ENCODE peak calls at places on chromosome 18, in six cellular contexts. A is PC-3, D is neural progenitor cell, B is PC-9, T is mesenchymal stem cell, U is fibroblast of lung. X is an unnamed sample.

GRCh38 chr18:54787616-54788015 is 40.7 kb upstream of the RAB27B start:
- DNase-seq in A (no peak), D (no peak), B (no peak), T (peak), U (peak), X (no peak)

GRCh38 chr18:55425698-55426097 is 162.3 kb downstream of the TCF4 start:
- DNase-seq in A (no peak), D (no peak), B (no peak), T (no peak), U (no peak), X (no peak)

GRCh38 chr18:36539674-36540073 is 242.2 kb downstream of the FHOD3 start:
- DNase-seq in A (no peak), D (no peak), B (no peak), T (no peak), U (no peak), X (no peak)

GRCh38 chr18:77560334-77560970 is 310.8 kb downstream of the GALR1 start:
- DNase-seq in A (peak), D (no peak), B (no peak), T (no peak), U (no peak), X (no peak)

GRCh38 chr18:8235916-8236315 is 373.3 kb upstream of the RAB12 start:
- DNase-seq in A (no peak), D (no peak), B (no peak), T (no peak), U (no peak), X (no peak)

GRCh38 chr18:54717673-54718435 is 110.4 kb upstream of the RAB27B start:
- DNase-seq in A (no peak), D (peak), B (no peak), T (peak), U (no peak), X (peak)

GRCh38 chr18:62925031-62925688 is 209.8 kb downstream of the PHLPP1 start:
- DNase-seq in A (peak), D (no peak), B (no peak), T (no peak), U (peak), X (no peak)

GRCh38 chr18:34709104-34709503 is 994 bp upstream of the DTNA start:
- DNase-seq in A (peak), D (no peak), B (no peak), T (peak), U (peak), X (no peak)

GRCh38 chr18:65748321-65748720 is 2.5 kb upstream of the CDH7 start:
- DNase-seq in A (peak), D (no peak), B (no peak), T (no peak), U (no peak), X (no peak)

GRCh38 chr18:79393181-79393598 is 2.5 kb upstream of the NFATC1 start:
- DNase-seq in A (no peak), D (no peak), B (no peak), T (peak), U (peak), X (no peak)

GRCh38 chr18:45324489-45325111 is 290.7 kb upstream of the SLC14A2 start:
- DNase-seq in A (peak), D (peak), B (no peak), T (peak), U (peak), X (peak)

GRCh38 chr18:63477972-63478371 is 1.2 kb downstream of the SERPINB5 start:
- DNase-seq in A (peak), D (no peak), B (no peak), T (peak), U (peak), X (no peak)

GRCh38 chr18:56748698-56749268 is 97.6 kb downstream of the WDR7 start:
- DNase-seq in A (peak), D (peak), B (no peak), T (peak), U (peak), X (no peak)

GRCh38 chr18:10930078-10930477 is 219.3 kb downstream of the PIEZO2 start:
- DNase-seq in A (no peak), D (no peak), B (no peak), T (no peak), U (no peak), X (no peak)

GRCh38 chr18:36142751-36143150 is 13.1 kb downstream of the ELP2 start:
- DNase-seq in A (no peak), D (no peak), B (no peak), T (no peak), U (no peak), X (no peak)

GRCh38 chr18:75213610-75214009 is 3.0 kb downstream of the TSHZ1 start:
- DNase-seq in A (peak), D (no peak), B (no peak), T (no peak), U (peak), X (no peak)

GRCh38 chr18:36595046-36595817 is 233.6 kb downstream of the TPGS2 start:
- DNase-seq in A (no peak), D (no peak), B (no peak), T (no peak), U (no peak), X (no peak)

GRCh38 chr18:7945882-7946281 is 378.8 kb downstream of the PTPRM start:
- DNase-seq in A (peak), D (no peak), B (peak), T (peak), U (peak), X (no peak)

GRCh38 chr18:45337477-45337876 is 277.8 kb upstream of the SLC14A2 start:
- DNase-seq in A (no peak), D (no peak), B (no peak), T (no peak), U (no peak), X (no peak)

GRCh38 chr18:58784601-58785137 is 80.0 kb upstream of the ZNF532 start:
- DNase-seq in A (peak), D (peak), B (no peak), T (peak), U (no peak), X (peak)

GRCh38 chr18:60232541-60232940 is 140.0 kb downstream of the MC4R start:
- DNase-seq in A (peak), D (no peak), B (no peak), T (peak), U (peak), X (no peak)

GRCh38 chr18:42442661-42443060 is 487.6 kb downstream of the PIK3C3 start:
- DNase-seq in A (no peak), D (no peak), B (no peak), T (no peak), U (no peak), X (no peak)

GRCh38 chr18:61892683-61893303 is at the start of gene RNF152:
- DNase-seq in A (no peak), D (peak), B (no peak), T (peak), U (peak), X (peak)

GRCh38 chr18:63016270-63016669 is 300.9 kb downstream of the PHLPP1 start:
- DNase-seq in A (peak), D (peak), B (peak), T (peak), U (peak), X (peak)

GRCh38 chr18:42048150-42048549 is 93.1 kb downstream of the PIK3C3 start:
- DNase-seq in A (peak), D (no peak), B (peak), T (peak), U (peak), X (no peak)

GRCh38 chr18:45998244-45998643 is 31.1 kb upstream of the EPG5 start:
- DNase-seq in A (no peak), D (no peak), B (no peak), T (no peak), U (no peak), X (no peak)

GRCh38 chr18:41504316-41504715 is 450.7 kb upstream of the PIK3C3 start:
- DNase-seq in A (peak), D (no peak), B (no peak), T (no peak), U (no peak), X (no peak)

GRCh38 chr18:44265437-44265836 is 415.3 kb upstream of the SETBP1 start:
- DNase-seq in A (no peak), D (no peak), B (no peak), T (no peak), U (no peak), X (no peak)

GRCh38 chr18:46134920-46135675 is 30.9 kb downstream of the HAUS1 start:
- DNase-seq in A (no peak), D (peak), B (no peak), T (no peak), U (no peak), X (no peak)

GRCh38 chr18:74840492-74841167 is 243.0 kb downstream of the ZNF407 start:
- DNase-seq in A (peak), D (no peak), B (no peak), T (peak), U (peak), X (no peak)

GRCh38 chr18:34837769-34838194 is 127.7 kb downstream of the DTNA start:
- DNase-seq in A (no peak), D (no peak), B (no peak), T (peak), U (peak), X (no peak)

GRCh38 chr18:55286257-55286825 is 301.7 kb downstream of the TCF4 start:
- DNase-seq in A (no peak), D (no peak), B (no peak), T (no peak), U (no peak), X (no peak)

GRCh38 chr18:9992300-9992987 is 78.6 kb downstream of the VAPA start:
- DNase-seq in A (no peak), D (no peak), B (no peak), T (peak), U (peak), X (no peak)

GRCh38 chr18:73782405-73782804 is 365.2 kb downstream of the FBXO15 start:
- DNase-seq in A (no peak), D (no peak), B (no peak), T (no peak), U (no peak), X (no peak)

GRCh38 chr18:73780218-73780617 is 367.4 kb downstream of the FBXO15 start:
- DNase-seq in A (no peak), D (peak), B (no peak), T (no peak), U (no peak), X (no peak)

GRCh38 chr18:73778052-73778395 is 369.6 kb downstream of the FBXO15 start:
- DNase-seq in A (no peak), D (no peak), B (no peak), T (no peak), U (no peak), X (no peak)

GRCh38 chr18:73774836-73775509 is 372.7 kb downstream of the FBXO15 start:
- DNase-seq in A (peak), D (peak), B (no peak), T (no peak), U (no peak), X (peak)

DNA sequence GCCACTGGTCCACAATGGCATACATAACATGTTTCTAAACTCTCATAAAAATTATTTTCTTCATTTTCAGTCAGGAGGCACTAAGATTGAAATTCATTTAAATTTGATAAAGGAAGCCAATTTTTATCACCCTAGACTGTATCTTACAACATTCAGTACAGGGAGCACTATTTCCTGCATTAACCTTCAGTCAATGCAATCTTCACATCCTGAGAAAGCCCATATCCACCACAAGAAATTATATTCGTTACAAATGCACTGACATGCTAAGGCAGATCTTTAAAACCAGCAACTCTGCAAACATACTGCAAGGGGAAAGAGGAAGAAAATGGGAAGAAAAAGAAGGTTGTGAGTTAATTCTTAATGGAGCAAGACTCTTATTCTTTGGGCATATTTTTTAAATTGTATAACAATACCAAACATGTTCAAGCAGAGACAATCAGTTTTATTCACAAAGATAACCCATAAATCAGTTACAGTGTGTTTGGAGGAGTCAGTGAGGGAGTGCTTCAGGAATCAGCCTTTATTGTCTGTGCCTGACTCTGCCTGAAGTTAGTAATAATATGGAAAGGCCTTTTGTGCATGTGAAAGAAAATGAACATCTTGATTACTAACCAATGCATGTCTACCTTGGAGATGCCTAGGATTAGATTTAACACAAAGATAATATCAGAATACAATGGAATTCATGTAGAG is 370.1 kb downstream of the FBXO15 start:
- DNase-seq in A (no peak), D (no peak), B (no peak), T (no peak), U (no peak), X (no peak)
- H2AFZ ChIP-seq in A (no peak), D (no peak), B (no peak), T (no peak), U (no peak), X (no peak)

DNA sequence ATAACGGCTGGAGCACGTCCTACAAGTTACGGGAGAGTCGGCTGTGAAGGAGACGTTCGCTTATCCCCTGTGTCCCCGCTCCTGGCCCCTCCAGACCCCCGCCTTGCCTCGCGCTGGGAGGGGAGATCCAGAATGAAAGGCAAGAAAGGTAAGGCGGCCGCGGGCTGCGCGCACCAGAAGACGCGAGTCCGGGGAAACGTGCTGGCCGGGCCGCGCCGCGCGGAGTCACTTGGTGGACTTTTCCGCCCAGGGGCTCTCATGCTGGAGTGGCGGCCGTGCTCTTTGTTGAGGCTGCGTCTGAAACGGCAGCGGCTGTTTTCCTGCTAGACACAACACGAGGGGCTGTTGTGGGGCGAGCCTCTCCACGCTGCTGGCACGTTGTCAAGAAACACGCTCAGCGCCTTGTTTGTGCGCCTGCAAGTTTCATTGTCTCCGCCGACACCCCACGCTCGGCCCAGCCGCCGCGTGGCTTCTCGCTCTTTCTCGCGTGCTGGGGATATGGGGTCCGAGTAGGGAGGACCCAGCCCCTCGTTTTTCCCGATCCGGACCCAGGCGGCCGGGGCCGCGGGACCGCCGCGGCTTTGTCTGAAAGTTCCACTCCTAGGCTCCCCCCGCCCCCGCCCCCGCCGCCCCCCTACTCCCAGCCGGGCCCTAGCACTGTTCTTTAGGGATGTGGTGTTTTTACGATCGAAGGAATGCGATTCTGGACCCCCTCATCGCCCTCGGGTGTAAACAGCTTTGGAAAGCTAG is 561 bp downstream of the TGIF1 start:
- DNase-seq in A (peak), D (peak), B (no peak), T (peak), U (peak), X (no peak)
- H2AFZ ChIP-seq in A (no peak), D (no peak), B (no peak), T (no peak), U (no peak), X (no peak)

GRCh38 chr18:38032516-38032915 is 466.9 kb upstream of the CELF4 start:
- DNase-seq in A (no peak), D (no peak), B (no peak), T (no peak), U (no peak), X (no peak)
- H2AFZ ChIP-seq in A (no peak), D (no peak), B (no peak), T (no peak), U (no peak), X (no peak)

DNA sequence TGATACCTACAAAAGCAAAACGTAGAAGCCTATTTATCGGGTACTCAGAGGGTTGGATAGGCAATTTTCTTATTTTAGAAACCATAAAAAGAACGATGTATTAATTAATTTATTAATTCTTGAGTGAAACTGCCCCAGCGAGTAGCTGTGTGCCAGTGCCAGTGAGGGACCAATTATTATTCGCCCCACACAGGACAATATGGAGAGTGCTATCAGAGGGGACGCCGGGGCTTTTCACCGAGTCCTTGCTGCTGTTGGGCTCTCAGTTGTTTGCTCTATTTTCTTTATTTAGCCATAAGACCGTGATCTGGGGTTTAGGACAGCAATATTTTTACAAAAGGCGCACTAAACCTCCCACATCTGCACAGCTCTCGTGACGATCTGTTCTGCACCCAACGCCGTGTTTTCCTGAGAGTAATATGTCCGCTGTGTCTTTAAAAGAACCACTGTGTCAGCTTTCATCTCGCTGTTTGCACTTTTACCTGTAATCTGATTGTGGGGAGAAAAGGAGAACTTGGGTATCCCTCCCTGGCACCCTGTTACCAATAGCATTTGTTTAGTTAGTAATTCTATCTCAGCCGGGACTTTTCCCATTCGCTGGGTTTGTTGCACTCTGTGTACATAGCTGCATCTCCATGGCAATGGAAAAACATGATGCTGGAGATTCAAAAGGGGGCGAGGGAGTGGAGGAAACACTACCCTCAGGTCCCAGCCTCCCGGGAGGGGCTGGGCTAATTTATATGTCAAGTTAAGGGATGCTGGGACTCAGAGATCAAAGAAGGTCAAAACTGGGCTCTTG is 30.1 kb upstream of the ZNF516 start:
- DNase-seq in A (no peak), D (peak), B (peak), T (peak), U (peak), X (no peak)
- H2AFZ ChIP-seq in A (no peak), D (peak), B (peak), T (no peak), U (peak), X (no peak)

GRCh38 chr18:21604711-21605110 is 4.2 kb upstream of the ESCO1 start:
- DNase-seq in A (no peak), D (no peak), B (no peak), T (peak), U (no peak), X (no peak)
- H2AFZ ChIP-seq in A (no peak), D (no peak), B (no peak), T (no peak), U (peak), X (no peak)

GRCh38 chr18:67705748-67706147 is 189.2 kb upstream of the DSEL start:
- DNase-seq in A (peak), D (peak), B (no peak), T (no peak), U (peak), X (no peak)
- H2AFZ ChIP-seq in A (no peak), D (peak), B (no peak), T (no peak), U (no peak), X (no peak)

DNA sequence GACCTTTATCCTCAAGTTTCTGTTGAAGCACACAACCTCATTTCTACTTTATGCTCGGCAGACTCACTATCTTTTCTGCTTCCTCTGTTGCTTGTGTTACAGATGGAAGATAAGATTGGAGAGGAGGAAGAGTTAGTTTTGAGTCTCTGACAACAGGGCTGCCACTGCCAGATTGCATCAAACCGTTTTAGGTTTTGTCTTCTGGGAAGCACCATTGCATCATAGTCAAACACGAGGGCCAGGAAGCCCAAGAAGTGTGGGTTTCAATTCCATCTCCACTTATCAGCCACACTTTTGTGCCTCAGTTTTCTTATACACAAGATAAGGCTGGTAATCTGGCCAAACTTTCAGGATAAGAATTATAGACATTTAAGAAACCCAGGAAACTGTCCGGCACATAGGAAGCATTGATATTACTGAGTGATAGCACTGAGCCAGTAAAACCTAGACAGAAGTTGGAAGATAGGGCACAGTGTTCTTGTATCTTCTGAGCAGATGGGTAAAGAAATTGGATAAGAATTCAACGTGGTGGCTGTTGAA is 62.4 kb downstream of the ADCYAP1 start:
- DNase-seq in A (no peak), D (no peak), B (no peak), T (no peak), U (no peak), X (no peak)
- H2AFZ ChIP-seq in A (no peak), D (no peak), B (no peak), T (no peak), U (no peak), X (no peak)